ENCODE peak calls at places on chromosomes 12 and 14, in six cellular contexts. K is cardiac muscle cell, Z is thoracic aorta, T is Peyer's patch, L is omental fat pad, F is GM06990. W is an unnamed sample.

GRCh38 chr12:25889185-25889584 is 69.3 kb upstream of the RASSF8 start:
- DNase-seq in F (no peak), T (no peak), K (no peak), Z (no peak), L (no peak), W (no peak)

GRCh38 chr14:49594347-49595089 is 4.2 kb upstream of the LRR1 start:
- DNase-seq in T (peak; percentile 74), F (no peak), L (no peak), Z (no peak), K (peak; percentile 79), W (peak; percentile 42)

GRCh38 chr12:106247731-106248176 is at the start of gene CKAP4:
- DNase-seq in F (peak; percentile 82), K (peak; percentile 93), L (no peak), T (peak; percentile 82), Z (no peak), W (peak; percentile 95)

GRCh38 chr12:58314610-58315009 is 373.2 kb downstream of the ATP23 start:
- DNase-seq in L (no peak), T (no peak), Z (no peak), K (peak; percentile 62), F (no peak), W (no peak)

GRCh38 chr14:23104591-23105347 is at the start of gene CIROP:
- DNase-seq in Z (no peak), T (no peak), L (no peak), K (no peak), F (no peak), W (peak; percentile 4)

GRCh38 chr12:126747530-126748149 is 1519.3 kb upstream of the TMEM132C start:
- DNase-seq in Z (no peak), L (peak; percentile 27), K (peak; percentile 16), T (peak; percentile 65), F (no peak), W (peak; percentile 51)

GRCh38 chr14:63603749-63604277 is 37.9 kb downstream of the WDR89 start:
- DNase-seq in L (no peak), Z (no peak), F (no peak), K (no peak), T (no peak), W (no peak)

GRCh38 chr14:35682802-35683201 is 126.3 kb downstream of the RALGAPA1 start:
- DNase-seq in Z (no peak), K (no peak), T (no peak), F (no peak), L (no peak), W (no peak)

GRCh38 chr12:53060721-53061276 is 10.9 kb downstream of the TNS2 start:
- DNase-seq in F (no peak), Z (no peak), K (peak; percentile 2), T (peak; percentile 46), L (no peak), W (no peak)

GRCh38 chr14:45519770-45520169 is 266.8 kb upstream of the MIS18BP1 start:
- DNase-seq in L (no peak), K (no peak), Z (no peak), T (no peak), F (no peak), W (no peak)

GRCh38 chr14:54882521-54882920 is 20.1 kb downstream of the GCH1 start:
- DNase-seq in T (no peak), Z (no peak), F (no peak), L (no peak), K (peak; percentile 54), W (no peak)

GRCh38 chr12:54390668-54391551 is 6.4 kb upstream of the ZNF385A start:
- DNase-seq in L (no peak), Z (no peak), K (no peak), T (peak; percentile 91), F (peak; percentile 75), W (peak; percentile 88)
- TF ChIP-seq CTCF in L (no peak), Z (no peak), K (peak; percentile 14), T (peak; percentile 15), F (peak; percentile 66), W (peak; percentile 30)

DNA sequence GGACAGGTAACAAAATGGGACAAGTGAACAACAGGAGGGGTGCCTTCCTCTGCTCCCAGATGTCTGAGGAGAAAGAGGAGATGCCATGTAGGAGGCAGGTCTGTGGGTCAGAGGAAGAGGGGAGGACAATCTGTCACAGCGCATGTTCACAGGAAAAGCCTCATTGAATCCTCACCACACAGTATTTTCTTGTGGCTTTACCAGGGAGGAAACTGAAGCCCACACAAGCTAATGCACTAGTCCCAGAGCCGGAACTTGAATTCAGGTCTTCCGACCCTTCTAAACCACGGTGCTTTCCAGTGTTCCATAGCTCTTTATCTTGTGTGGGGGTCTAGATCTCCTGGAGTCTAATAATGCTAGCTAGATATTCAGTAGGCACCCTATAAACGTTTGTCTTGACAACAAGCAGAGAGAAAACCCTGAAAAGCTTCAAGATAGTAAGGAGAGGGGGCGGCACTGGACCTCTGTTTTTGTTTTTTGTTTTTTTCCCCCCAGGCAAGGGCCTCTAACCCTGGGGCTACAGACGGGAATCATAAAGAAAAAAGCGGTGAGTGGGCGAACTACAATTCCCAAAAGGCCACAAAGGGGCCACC is 374 bp upstream of the SHMT2 start:
- DNase-seq in Z (no peak), T (peak; percentile 46), K (no peak), F (no peak), L (no peak), W (no peak)
- TF ChIP-seq CTCF in Z (peak; percentile 27), T (no peak), K (no peak), F (no peak), L (no peak), W (no peak)

DNA sequence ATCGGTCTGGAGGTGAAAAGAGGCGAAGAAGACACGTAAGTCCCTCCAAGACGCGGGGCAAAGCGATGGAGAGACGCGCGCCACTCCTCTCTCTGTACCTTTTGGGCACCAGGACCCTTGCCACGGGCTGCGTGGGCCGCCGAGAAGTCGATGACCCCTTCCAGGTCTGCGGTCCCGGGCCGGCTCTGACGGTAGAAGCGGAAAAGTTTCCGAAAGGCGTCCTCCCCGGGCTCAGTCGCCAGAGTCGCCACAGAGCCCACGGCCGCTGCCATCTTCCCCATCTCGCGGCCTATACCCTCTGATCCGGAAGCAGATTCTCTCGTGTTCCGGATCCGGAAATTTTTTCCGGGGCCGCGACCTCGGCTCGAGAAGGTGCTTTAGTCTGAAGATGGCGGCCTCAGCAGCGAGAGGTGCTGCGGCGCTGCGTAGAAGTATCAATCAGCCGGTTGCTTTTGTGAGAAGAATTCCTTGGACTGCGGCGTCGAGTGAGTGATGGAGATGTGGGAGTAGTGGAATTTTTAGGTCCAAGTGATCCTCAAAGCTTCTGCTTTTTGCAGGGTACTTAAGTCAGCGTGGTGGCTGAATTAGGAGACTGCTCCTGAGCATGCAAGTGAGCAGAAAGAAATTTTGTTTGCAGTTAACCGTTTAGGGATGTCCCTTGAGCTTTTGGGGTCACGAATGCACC is at the start of the genes ALKBH1 and SLIRP:
- DNase-seq in F (peak; percentile 78), K (peak; percentile 78), L (peak; percentile 81), T (peak; percentile 95), Z (peak; percentile 53), W (peak; percentile 88)
- TF ChIP-seq CTCF in F (no peak), K (no peak), L (no peak), T (peak; percentile 1), Z (no peak), W (no peak)

GRCh38 chr14:96564389-96564788 is 62.2 kb downstream of the PAPOLA start:
- DNase-seq in F (no peak), K (peak; percentile 21), Z (no peak), T (no peak), L (no peak), W (no peak)
- TF ChIP-seq CTCF in F (no peak), K (peak; percentile 16), Z (no peak), T (no peak), L (no peak), W (no peak)

GRCh38 chr14:38255408-38255672 is 553 bp downstream of the CLEC14A start:
- DNase-seq in Z (no peak), L (no peak), T (no peak), F (peak; percentile 5), K (peak; percentile 55), W (no peak)

GRCh38 chr14:38254565-38255407 is 1.1 kb downstream of the CLEC14A start:
- DNase-seq in Z (no peak), T (no peak), L (no peak), F (no peak), K (peak; percentile 33), W (no peak)

GRCh38 chr14:38248629-38249028 is 7.3 kb downstream of the CLEC14A start:
- DNase-seq in K (no peak), F (no peak), T (no peak), L (no peak), Z (no peak), W (no peak)

GRCh38 chr14:38250316-38250715 is 5.6 kb downstream of the CLEC14A start:
- DNase-seq in Z (no peak), K (no peak), L (no peak), T (no peak), F (no peak), W (no peak)

GRCh38 chr14:38252066-38252710 is 3.7 kb downstream of the CLEC14A start:
- DNase-seq in K (peak; percentile 17), Z (no peak), T (no peak), F (no peak), L (no peak), W (no peak)
- TF ChIP-seq CTCF in K (no peak), Z (no peak), T (no peak), F (no peak), L (no peak), W (no peak)

DNA sequence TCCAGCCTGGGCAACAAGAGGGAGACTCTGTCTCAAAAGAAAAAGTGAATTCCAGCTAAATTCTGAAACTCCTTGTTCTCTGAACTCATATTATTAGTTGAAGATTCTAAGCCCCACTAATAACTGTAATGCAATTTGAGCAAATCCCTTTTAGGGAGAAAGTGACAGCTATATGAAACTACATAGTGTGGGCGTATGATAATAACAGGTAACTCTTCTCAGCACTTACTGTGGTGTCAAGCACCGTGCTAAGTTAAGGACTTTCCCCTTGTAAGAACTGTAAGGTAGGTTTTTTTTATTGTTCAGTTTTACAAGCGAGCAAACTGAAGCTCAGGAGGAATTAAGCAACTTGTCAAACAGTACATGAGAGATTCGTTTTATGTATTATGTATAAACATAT is 5.4 kb downstream of the ANKRD13A start:
- DNase-seq in L (no peak), T (no peak), K (no peak), Z (no peak), F (peak; percentile 63), W (peak; percentile 70)
- TF ChIP-seq CTCF in L (no peak), T (no peak), K (no peak), Z (no peak), F (no peak), W (no peak)

GRCh38 chr12:71938728-71939385 is at the start of gene TPH2:
- DNase-seq in F (peak; percentile 31), L (no peak), T (peak; percentile 49), K (peak; percentile 77), Z (no peak), W (peak; percentile 41)
- TF ChIP-seq CTCF in F (peak; percentile 55), L (no peak), T (no peak), K (peak; percentile 75), Z (no peak), W (peak; percentile 26)

GRCh38 chr12:12217018-12217359 is 49.9 kb downstream of the LRP6 start:
- DNase-seq in Z (no peak), K (no peak), F (no peak), L (no peak), T (no peak), W (no peak)
- TF ChIP-seq CTCF in Z (no peak), K (no peak), F (no peak), L (no peak), T (no peak), W (no peak)

W was measured in GM20000.